ENCODE peak calls at places on chromosomes 4 and X, in nine cellular contexts. S, V, Y, D, W, H, C, E and I are unnamed samples.

GRCh38 chr4:27791640-27792039 is 931.0 kb downstream of the STIM2 start:
- DNase-seq in H (no peak), C (peak), Y (peak), D (no peak), V (peak), E (no peak), W (no peak), S (no peak), I (no peak)

GRCh38 chr4:152510349-152511147 is 25.3 kb downstream of the FBXW7 start:
- DNase-seq in V (no peak), Y (no peak), D (no peak), W (no peak), S (no peak), E (no peak), C (no peak), H (no peak), I (no peak)

GRCh38 chr4:23320881-23321612 is 568.8 kb downstream of the PPARGC1A start:
- DNase-seq in E (no peak), V (peak), Y (no peak), H (no peak), C (no peak), W (no peak), S (no peak), D (no peak), I (no peak)

GRCh38 chr4:15809058-15809457 is 30.9 kb downstream of the CD38 start:
- DNase-seq in V (no peak), W (no peak), Y (no peak), S (no peak), E (no peak), H (no peak), D (peak), C (no peak), I (peak)

GRCh38 chr4:79498282-79498681 is 90.3 kb upstream of the GK2 start:
- DNase-seq in W (no peak), D (no peak), H (no peak), Y (peak), S (no peak), V (peak), E (no peak), C (no peak), I (no peak)

GRCh38 chr4:138310498-138310897 is 68.3 kb upstream of the SLC7A11 start:
- DNase-seq in E (no peak), H (no peak), Y (peak), D (peak), V (peak), S (no peak), C (no peak), W (no peak), I (no peak)

GRCh38 chr4:56930638-56931037 is 22.9 kb downstream of the REST start:
- DNase-seq in Y (no peak), D (no peak), C (no peak), H (no peak), E (no peak), V (no peak), W (no peak), S (no peak), I (no peak)

GRCh38 chrX:148634591-148634990 is 134.2 kb downstream of the AFF2 start:
- DNase-seq in W (no peak), D (no peak), H (no peak), V (no peak), E (no peak), Y (no peak), S (no peak), C (no peak), I (no peak)

GRCh38 chrX:13069771-13070410 is 25.5 kb upstream of the FAM9C start:
- DNase-seq in E (no peak), D (no peak), V (peak), H (no peak), S (no peak), W (no peak), Y (peak), C (peak), I (no peak)

GRCh38 chr4:39259571-39260330 is 77.4 kb downstream of the WDR19 start:
- DNase-seq in H (no peak), E (no peak), C (peak), Y (peak), W (no peak), S (no peak), V (peak), D (no peak), I (no peak)

GRCh38 chrX:10615931-10616780 is 4.2 kb downstream of the MID1 start:
- DNase-seq in D (peak), S (no peak), Y (peak), C (peak), V (peak), H (no peak), E (peak), W (peak), I (no peak)

GRCh38 chr4:37827030-37827705 is 682 bp downstream of the PGM2 start:
- DNase-seq in V (peak), D (peak), H (no peak), E (peak), S (no peak), W (no peak), C (peak), Y (peak), I (no peak)

GRCh38 chr4:113756005-113756410 is 5.5 kb downstream of the CAMK2D start:
- DNase-seq in Y (peak), C (peak), V (peak), E (no peak), H (no peak), W (no peak), S (no peak), D (peak), I (peak)
- H3K4me3 ChIP-seq in Y (no peak), C (no peak), V (no peak), E (no peak), H (no peak), W (no peak), S (no peak), D (no peak), I (no peak)

GRCh38 chrX:140713174-140713539 is 3.6 kb downstream of the LINC00632 start:
- DNase-seq in D (no peak), S (no peak), Y (no peak), H (no peak), W (no peak), E (no peak), C (no peak), V (no peak), I (no peak)
- H3K4me3 ChIP-seq in D (no peak), S (no peak), Y (no peak), H (no peak), W (peak), E (no peak), C (peak), V (no peak), I (no peak)

GRCh38 chr4:48985602-48985975 is 486 bp upstream of the CWH43 start:
- DNase-seq in D (no peak), H (no peak), C (no peak), S (no peak), V (no peak), Y (no peak), E (no peak), W (no peak), I (no peak)

GRCh38 chr4:48991357-48991756 is 5.3 kb downstream of the CWH43 start:
- DNase-seq in H (no peak), Y (no peak), C (no peak), W (no peak), V (no peak), S (no peak), D (peak), E (no peak), I (no peak)

GRCh38 chr4:48985976-48986653 is at the start of gene CWH43:
- DNase-seq in V (no peak), Y (no peak), S (no peak), W (no peak), E (no peak), H (no peak), C (no peak), D (peak), I (no peak)

GRCh38 chr4:48989461-48990203 is 3.6 kb downstream of the CWH43 start:
- DNase-seq in Y (no peak), W (no peak), S (no peak), H (no peak), D (no peak), V (no peak), E (no peak), C (no peak), I (no peak)

GRCh38 chr4:48986654-48987164 is 634 bp downstream of the CWH43 start:
- DNase-seq in C (no peak), W (no peak), E (no peak), V (no peak), H (no peak), Y (no peak), D (no peak), S (no peak), I (no peak)
- H3K4me3 ChIP-seq in C (no peak), W (peak), E (no peak), V (no peak), H (no peak), Y (no peak), D (peak), S (no peak), I (no peak)

GRCh38 chrX:47637546-47638195 is 7.9 kb upstream of the CFP start:
- DNase-seq in S (peak), Y (no peak), E (peak), D (peak), W (peak), H (no peak), V (no peak), C (no peak), I (no peak)
- H3K4me3 ChIP-seq in S (no peak), Y (no peak), E (no peak), D (peak), W (no peak), H (no peak), V (no peak), C (peak), I (no peak)

GRCh38 chr4:67723949-67724348 is 23.0 kb upstream of the UBA6 start:
- DNase-seq in V (no peak), E (no peak), Y (no peak), C (no peak), W (no peak), S (no peak), H (no peak), D (peak), I (no peak)
- H3K4me3 ChIP-seq in V (no peak), E (no peak), Y (no peak), C (no peak), W (no peak), S (no peak), H (no peak), D (no peak), I (no peak)

DNA sequence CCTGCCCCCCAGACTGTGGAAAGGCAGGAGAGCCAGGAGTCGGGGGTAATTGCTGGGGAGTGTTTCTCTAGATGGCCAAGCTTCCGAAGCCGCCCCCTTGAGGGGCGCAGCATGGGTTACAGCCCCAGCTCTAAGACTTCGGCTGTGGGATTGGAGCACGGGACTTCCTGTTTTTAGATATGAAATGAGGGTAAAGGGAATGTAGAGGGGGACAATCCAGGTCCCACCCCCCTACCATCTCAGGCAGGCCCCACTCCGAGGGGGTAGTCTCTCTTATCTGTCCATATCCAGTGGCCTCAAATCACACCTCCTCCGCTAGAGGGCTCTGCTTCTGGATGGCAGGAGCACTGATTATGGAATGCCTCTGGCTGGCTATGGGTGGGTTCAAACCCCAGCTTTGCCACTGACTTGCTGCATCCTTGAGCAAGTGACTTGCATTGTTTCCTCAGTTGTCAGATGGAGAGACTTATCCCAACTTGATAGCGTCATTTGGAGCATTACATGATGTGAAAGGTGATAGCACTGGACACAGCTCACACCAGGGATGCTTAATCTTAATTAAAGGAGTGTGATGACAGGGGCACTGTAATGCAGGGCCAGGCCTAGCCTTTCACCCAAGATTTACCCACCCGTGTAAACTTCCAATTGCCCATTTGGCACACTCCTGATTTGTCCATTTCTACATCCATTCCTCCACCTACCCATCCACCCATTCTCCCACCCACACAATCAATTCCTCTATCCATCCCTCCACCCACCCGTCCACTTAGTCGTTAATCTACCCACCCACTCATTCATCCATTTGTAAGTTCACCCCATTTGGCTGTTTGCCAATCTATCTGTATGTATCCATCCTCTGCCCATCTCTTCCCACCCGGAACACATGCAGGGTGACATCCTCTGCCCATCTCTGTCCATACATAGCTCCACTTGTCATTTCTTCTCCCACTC is 845 bp upstream of the KCND1 start:
- DNase-seq in S (peak), H (no peak), C (peak), V (peak), D (peak), W (no peak), E (peak), Y (peak), I (no peak)
- H3K4me3 ChIP-seq in S (no peak), H (no peak), C (peak), V (no peak), D (peak), W (peak), E (peak), Y (peak), I (no peak)

GRCh38 chrX:37817176-37817575 is 30.2 kb downstream of the DYNLT3 start:
- DNase-seq in W (no peak), C (no peak), D (no peak), E (no peak), Y (no peak), H (no peak), S (no peak), V (no peak), I (no peak)

GRCh38 chrX:37817579-37817978 is 29.8 kb downstream of the DYNLT3 start:
- DNase-seq in E (no peak), D (no peak), W (no peak), V (no peak), C (no peak), S (no peak), H (no peak), Y (no peak), I (no peak)

GRCh38 chrX:37816766-37817165 is 30.6 kb downstream of the DYNLT3 start:
- DNase-seq in V (no peak), C (no peak), Y (no peak), H (no peak), S (no peak), W (no peak), E (no peak), D (no peak), I (no peak)

GRCh38 chrX:37813570-37813969 is 33.7 kb downstream of the CYBB start:
- DNase-seq in E (no peak), V (no peak), Y (no peak), W (no peak), H (no peak), C (no peak), D (no peak), S (no peak), I (no peak)

DNA sequence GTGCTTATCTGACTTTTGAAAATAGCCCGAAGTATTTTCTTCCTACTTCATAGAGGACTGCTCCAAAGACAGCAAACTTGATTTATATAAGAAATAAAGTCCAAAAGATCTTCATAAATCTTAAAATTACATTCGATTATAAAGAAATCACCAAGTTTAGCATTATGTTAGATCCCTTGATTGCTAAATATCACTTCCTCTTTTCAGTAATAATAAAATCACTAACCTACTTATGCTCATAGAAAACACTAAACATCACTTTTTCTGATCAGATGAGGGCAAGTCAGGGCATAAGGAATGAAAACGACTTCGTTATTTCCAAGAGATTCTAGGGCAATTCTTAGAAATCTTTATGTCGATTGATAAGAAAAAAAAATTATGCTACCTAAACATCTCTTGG is 32.0 kb downstream of the DYNLT3 start:
- DNase-seq in H (no peak), S (no peak), Y (no peak), V (no peak), D (no peak), W (no peak), C (no peak), E (no peak), I (no peak)
- H3K4me3 ChIP-seq in H (no peak), S (no peak), Y (no peak), V (no peak), D (no peak), W (no peak), C (no peak), E (no peak), I (no peak)

DNA sequence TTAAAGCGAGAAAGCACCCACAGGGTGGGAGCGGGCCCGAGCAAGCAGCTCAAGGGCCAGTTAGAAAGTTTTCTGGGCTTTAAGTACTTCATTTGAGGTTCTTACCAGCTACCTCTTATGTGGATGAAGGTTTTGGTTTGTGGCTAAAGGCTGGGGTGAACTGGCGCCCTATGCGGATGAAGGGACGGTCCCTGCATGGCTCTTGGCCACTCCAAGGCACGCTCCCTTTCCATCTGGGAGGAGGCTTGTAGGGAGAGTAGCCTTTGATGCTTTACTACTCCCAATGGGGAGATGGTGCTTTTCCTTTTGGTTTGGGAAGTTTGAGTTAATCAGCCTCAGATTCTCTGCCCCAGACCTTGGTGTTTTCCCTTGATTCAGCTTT is 17.7 kb downstream of the MRFAP1 start:
- DNase-seq in D (no peak), C (no peak), H (no peak), W (no peak), Y (no peak), V (no peak), E (no peak), S (no peak), I (no peak)
- H3K4me3 ChIP-seq in D (no peak), C (no peak), H (no peak), W (peak), Y (no peak), V (no peak), E (no peak), S (no peak), I (no peak)